ENCODE peak calls at places on chromosomes 13 and 19, in five cellular contexts. Q is gastrocnemius medialis, E is heart left ventricle, K is body of pancreas, T is IMR-90. C is an unnamed sample.

GRCh38 chr19:9673912-9674668 is 810 bp downstream of the ZNF562 start:
- DNase-seq in K (no peak), E (no peak), T (peak; percentile 5), Q (no peak), C (no peak)

GRCh38 chr19:39810424-39810823 is 23.5 kb downstream of the DYRK1B start:
- DNase-seq in E (no peak), K (no peak), Q (no peak), T (no peak), C (no peak)

GRCh38 chr13:90015565-90016507 is 1331.7 kb upstream of the MIR17HG start:
- DNase-seq in Q (no peak), K (no peak), E (no peak), T (no peak), C (no peak)

GRCh38 chr13:89688908-89689307 is 1658.6 kb upstream of the MIR17HG start:
- DNase-seq in K (peak; percentile 6), Q (no peak), T (no peak), E (peak; percentile 26), C (no peak)

GRCh38 chr19:12866416-12867119 is 14.7 kb downstream of the DNASE2 start:
- DNase-seq in E (no peak), T (no peak), Q (no peak), K (peak; percentile 48), C (no peak)

GRCh38 chr13:76754414-76754813 is 131.8 kb downstream of the KCTD12 start:
- DNase-seq in T (peak; percentile 60), Q (no peak), E (peak; percentile 56), K (peak; percentile 8), C (no peak)

GRCh38 chr13:28548872-28549271 is 53.9 kb upstream of the FLT1 start:
- DNase-seq in T (no peak), K (no peak), Q (no peak), E (no peak), C (no peak)

GRCh38 chr19:32519023-32519422 is 62.0 kb upstream of the PDCD5 start:
- DNase-seq in Q (no peak), K (no peak), E (no peak), T (no peak), C (no peak)

GRCh38 chr13:52892925-52893324 is 44.5 kb upstream of the PCDH8 start:
- DNase-seq in T (no peak), Q (no peak), E (no peak), K (no peak), C (peak; percentile 31)

GRCh38 chr19:7953060-7953459 is 9.6 kb upstream of the TIMM44 start:
- DNase-seq in Q (no peak), E (no peak), T (peak; percentile 21), K (no peak), C (no peak)

GRCh38 chr13:39526499-39526898 is 76.5 kb downstream of the LHFPL6 start:
- DNase-seq in T (no peak), Q (no peak), K (no peak), E (no peak), C (no peak)

GRCh38 chr13:94455414-94455813 is 24.1 kb downstream of the DCT start:
- DNase-seq in E (no peak), T (no peak), K (no peak), Q (no peak), C (no peak)

GRCh38 chr13:106369091-106369490 is 166.4 kb downstream of the EFNB2 start:
- DNase-seq in K (no peak), Q (no peak), E (no peak), T (no peak), C (no peak)

GRCh38 chr19:50794074-50794777 is 4.0 kb downstream of the ACP4 start:
- DNase-seq in T (no peak), K (peak; percentile 69), E (no peak), Q (no peak), C (no peak)

GRCh38 chr13:28492527-28493367 is 2.2 kb downstream of the FLT1 start:
- DNase-seq in K (no peak), E (no peak), Q (no peak), T (no peak), C (no peak)

GRCh38 chr19:42052241-42052863 is 17.7 kb downstream of the GRIK5 start:
- DNase-seq in T (no peak), Q (peak; percentile 55), K (no peak), E (no peak), C (no peak)

GRCh38 chr19:51123381-51124186 is 1.1 kb upstream of the SIGLEC9 start:
- DNase-seq in K (no peak), Q (peak; percentile 36), T (no peak), E (no peak), C (peak; percentile 50)

GRCh38 chr19:6319376-6319775 is 14.0 kb downstream of the ACER1 start:
- DNase-seq in E (no peak), K (no peak), T (no peak), Q (no peak), C (no peak)

GRCh38 chr19:6325614-6326013 is 7.8 kb downstream of the ACER1 start:
- DNase-seq in Q (no peak), K (no peak), T (no peak), E (no peak), C (no peak)

GRCh38 chr19:6324757-6325156 is 8.7 kb downstream of the ACER1 start:
- DNase-seq in Q (no peak), K (no peak), E (no peak), T (no peak), C (no peak)

GRCh38 chr19:6318772-6319171 is 14.6 kb downstream of the ACER1 start:
- DNase-seq in K (no peak), Q (no peak), T (peak; percentile 10), E (no peak), C (no peak)

DNA sequence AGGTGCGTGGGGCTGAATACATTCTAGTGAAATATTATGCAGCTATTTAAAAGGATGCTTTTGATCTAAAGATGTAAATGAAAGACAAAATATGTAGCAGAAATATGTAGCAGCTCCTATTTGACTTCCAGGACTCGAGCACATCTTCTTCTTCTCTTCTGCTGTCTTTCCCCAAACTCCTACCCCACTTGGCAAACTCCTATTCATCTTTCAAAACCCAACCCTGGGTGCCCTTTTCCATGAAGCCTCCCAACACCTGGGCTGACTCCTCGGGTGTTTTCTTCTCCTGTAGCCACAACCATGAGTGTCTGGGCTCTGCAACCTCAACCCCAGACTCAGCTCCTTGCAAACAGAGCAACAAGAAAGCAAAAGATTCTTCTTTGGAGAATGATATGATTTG is 11.1 kb downstream of the ACER1 start:
- DNase-seq in T (no peak), K (no peak), E (no peak), Q (no peak), C (no peak)
- H3K9me3 ChIP-seq in T (no peaks in the 10 kb centered on the region), K (no peaks in the 10 kb centered on the region), E (no peaks in the 10 kb centered on the region), Q (no peaks in the 10 kb centered on the region), C (no peaks in the 10 kb centered on the region)

DNA sequence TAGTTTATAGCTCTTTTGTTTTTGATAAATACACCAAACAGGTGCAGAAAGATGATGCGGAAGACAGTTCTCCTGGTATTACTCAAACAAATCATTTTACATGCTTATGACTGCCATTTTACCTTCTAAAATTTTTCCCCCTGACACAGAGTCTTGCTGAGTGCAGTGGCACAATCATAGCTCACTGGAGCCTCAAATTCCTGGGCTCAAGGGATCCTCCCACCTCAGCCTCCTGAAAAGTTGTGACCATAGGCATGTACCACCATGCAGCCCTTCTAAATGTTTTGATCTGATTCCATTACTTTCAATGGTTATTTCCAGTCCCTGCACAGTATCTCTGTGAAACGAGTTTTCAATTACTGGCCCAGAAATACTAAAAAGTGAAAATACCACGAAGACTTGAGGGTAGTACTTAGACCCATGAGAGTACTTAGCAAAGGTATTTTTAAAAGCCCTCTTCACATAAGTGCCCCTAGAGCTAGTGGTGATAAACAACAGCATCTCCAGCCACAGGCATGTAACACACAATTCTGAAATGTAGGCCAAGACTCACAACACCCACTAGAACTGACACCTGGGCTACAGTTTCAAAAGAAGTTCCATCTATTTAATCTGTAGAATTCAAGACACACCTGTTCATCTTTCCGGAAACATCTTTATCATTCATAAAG is 11.3 kb downstream of the HSPH1 start:
- DNase-seq in K (no peak), T (no peak), E (no peak), Q (no peak), C (no peak)
- H3K27ac ChIP-seq in K (no peak overlapping the region), T (no peak overlapping the region), E (no peak overlapping the region), Q (no peak overlapping the region), C (no peak overlapping the region)

DNA sequence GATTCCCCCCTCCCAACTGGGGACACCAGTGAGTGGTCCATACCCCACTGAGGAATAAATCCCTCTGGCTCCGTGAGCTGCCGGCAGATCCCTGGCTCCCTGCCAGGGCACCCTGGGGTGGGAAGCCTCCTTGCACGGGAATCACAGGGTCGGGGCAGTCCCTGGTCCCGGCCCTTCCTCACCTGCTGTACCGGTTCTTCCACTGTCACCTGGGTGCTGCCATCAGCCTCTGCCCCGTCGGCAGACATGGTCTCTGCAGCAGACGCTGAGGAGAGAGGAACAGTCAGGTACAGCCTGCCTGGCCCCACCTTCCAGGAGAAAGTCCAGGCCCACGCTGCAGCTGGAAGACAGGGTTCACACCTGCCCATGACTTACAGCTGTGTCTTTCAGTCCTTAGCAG is 6.3 kb downstream of the PLIN3 start:
- DNase-seq in Q (no peak), E (no peak), T (no peak), K (peak; percentile 45), C (peak; percentile 58)
- TF ChIP-seq POLR2A in Q (no peak), E (no peak), T (no peak), K (no peak), C (no peak)

GRCh38 chr13:18948664-18949488 is 232.7 kb downstream of the TUBA3C start:
- DNase-seq in K (no peak), E (no peak), T (no peak), Q (no peak), C (no peak)

GRCh38 chr13:18946738-18947137 is 234.9 kb downstream of the TUBA3C start:
- DNase-seq in Q (no peak), E (no peak), K (no peak), T (no peak), C (no peak)

GRCh38 chr13:18947376-18947977 is 234.1 kb downstream of the TUBA3C start:
- DNase-seq in E (no peak), K (no peak), Q (no peak), T (no peak), C (no peak)

GRCh38 chr13:18949489-18949761 is 232.2 kb downstream of the TUBA3C start:
- DNase-seq in Q (no peak), T (no peak), K (no peak), E (no peak), C (no peak)

GRCh38 chr13:18948012-18948663 is 233.5 kb downstream of the TUBA3C start:
- DNase-seq in K (no peak), E (no peak), T (no peak), Q (no peak), C (no peak)
- H3K9me3 ChIP-seq in K (no peaks in the 10 kb centered on the region), E (no peaks in the 10 kb centered on the region), T (peaks cover 51% of the 10 kb centered on the region), Q (no peaks in the 10 kb centered on the region), C (peaks cover 8% of the 10 kb centered on the region)

C was measured in stomach.